ENCODE peak calls at places on chromosomes 16 and 17, in six cellular contexts. O is CD4-positive, CD25-positive, alpha-beta regulatory T cell; R is heart right ventricle; Z is foreskin fibroblast; I is tibial nerve; W is transverse colon. J is an unnamed sample.

GRCh38 chr16:6570520-6570919 is 762.1 kb upstream of the RBFOX1 start:
- DNase-seq in O (no peak), R (no peak), Z (no peak), I (no peak), W (no peak), J (no peak)

GRCh38 chr17:65973237-65973636 is 218.7 kb downstream of the CEP112 start:
- DNase-seq in O (no peak), R (no peak), Z (no peak), I (no peak), W (no peak), J (no peak)

GRCh38 chr16:26382607-26383006 is 684.1 kb upstream of the C16orf82 start:
- DNase-seq in O (no peak), R (no peak), Z (no peak), I (no peak), W (no peak), J (no peak)

GRCh38 chr17:57948555-57949420 is 6.4 kb downstream of the CUEDC1 start:
- DNase-seq in O (no peak), R (peak), Z (peak), I (no peak), W (no peak), J (no peak)

GRCh38 chr17:62703269-62703775 is 75.9 kb downstream of the MRC2 start:
- DNase-seq in O (no peak), R (no peak), Z (peak), I (no peak), W (no peak), J (no peak)

GRCh38 chr16:75288181-75288580 is 36.8 kb upstream of the BCAR1 start:
- DNase-seq in O (no peak), R (no peak), Z (peak), I (no peak), W (no peak), J (no peak)

GRCh38 chr17:13107726-13108235 is 90.0 kb upstream of the ELAC2 start:
- DNase-seq in O (no peak), R (no peak), Z (no peak), I (no peak), W (no peak), J (no peak)

GRCh38 chr16:12573300-12573699 is 230.4 kb downstream of the CPPED1 start:
- DNase-seq in O (no peak), R (no peak), Z (no peak), I (no peak), W (peak), J (no peak)

GRCh38 chr17:21280081-21280518 is 4.4 kb upstream of the MAP2K3 start:
- DNase-seq in O (peak), R (peak), Z (peak), I (peak), W (peak), J (peak)

GRCh38 chr16:23248261-23249194 is 53.6 kb upstream of the SCNN1B start:
- DNase-seq in O (no peak), R (no peak), Z (peak), I (no peak), W (no peak), J (no peak)

GRCh38 chr17:51144266-51145022 is 8.9 kb upstream of the NME1 start:
- DNase-seq in O (no peak), R (no peak), Z (no peak), I (no peak), W (no peak), J (no peak)

GRCh38 chr17:80095038-80095843 is 6.1 kb upstream of the GAA start:
- DNase-seq in O (no peak), R (no peak), Z (no peak), I (no peak), W (no peak), J (no peak)

GRCh38 chr17:43043306-43043705 is 18.3 kb downstream of the RND2 start:
- DNase-seq in O (no peak), R (no peak), Z (peak), I (no peak), W (no peak), J (no peak)

GRCh38 chr17:51355314-51356083 is 95.2 kb downstream of the UTP18 start:
- DNase-seq in O (no peak), R (no peak), Z (peak), I (no peak), W (no peak), J (no peak)

GRCh38 chr17:65531508-65532431 is 29.7 kb downstream of the AXIN2 start:
- DNase-seq in O (no peak), R (peak), Z (peak), I (peak), W (peak), J (no peak)

GRCh38 chr16:66382966-66383299 is 16.4 kb downstream of the CDH5 start:
- DNase-seq in O (no peak), R (no peak), Z (peak), I (no peak), W (no peak), J (no peak)

GRCh38 chr17:54903375-54903774 is 2.7 kb downstream of the TOM1L1 start:
- DNase-seq in O (no peak), R (peak), Z (peak), I (no peak), W (peak), J (no peak)

GRCh38 chr17:4175921-4176802 is 33.2 kb downstream of the CYB5D2 start:
- DNase-seq in O (peak), R (no peak), Z (peak), I (no peak), W (no peak), J (no peak)

GRCh38 chr16:69567031-69567680 is 1.4 kb downstream of the NFAT5 start:
- DNase-seq in O (peak), R (no peak), Z (no peak), I (no peak), W (no peak), J (no peak)

GRCh38 chr16:69078073-69078472 is 27.4 kb upstream of the HAS3 start:
- DNase-seq in O (no peak), R (no peak), Z (no peak), I (no peak), W (no peak), J (no peak)

GRCh38 chr17:30964878-30965277 is 6.0 kb upstream of the RNF135 start:
- DNase-seq in O (no peak), R (no peak), Z (peak), I (no peak), W (no peak), J (no peak)

GRCh38 chr17:57989011-57989345 is 924 bp upstream of the VEZF1 start:
- DNase-seq in O (no peak), R (no peak), Z (peak), I (no peak), W (peak), J (no peak)

GRCh38 chr16:75580-76501 is 2.2 kb upstream of the MPG start:
- DNase-seq in O (no peak), R (peak), Z (peak), I (peak), W (peak), J (no peak)

GRCh38 chr17:47693667-47694017 is 319 bp upstream of the TBKBP1 start:
- DNase-seq in O (no peak), R (no peak), Z (no peak), I (no peak), W (no peak), J (no peak)

GRCh38 chr17:57259817-57260216 is 3.5 kb downstream of the MSI2 start:
- DNase-seq in O (no peak), R (no peak), Z (no peak), I (no peak), W (no peak), J (no peak)

GRCh38 chr17:80492343-80493136 is 16.1 kb upstream of the NPTX1 start:
- DNase-seq in O (no peak), R (no peak), Z (no peak), I (no peak), W (no peak), J (no peak)

GRCh38 chr17:37391146-37391545 is 15.4 kb downstream of the C17orf78 start:
- DNase-seq in O (no peak), R (no peak), Z (peak), I (no peak), W (no peak), J (no peak)

GRCh38 chr16:70695351-70696070 is 9.7 kb upstream of the MTSS2 start:
- DNase-seq in O (no peak), R (peak), Z (peak), I (no peak), W (peak), J (no peak)

GRCh38 chr17:27276653-27277156 is 17.2 kb upstream of the WSB1 start:
- DNase-seq in O (no peak), R (no peak), Z (no peak), I (no peak), W (no peak), J (no peak)

GRCh38 chr17:80245566-80246265 is 14.9 kb upstream of the RNF213 start:
- DNase-seq in O (no peak), R (no peak), Z (no peak), I (no peak), W (no peak), J (no peak)

GRCh38 chr17:40168262-40168832 is 8.9 kb upstream of the RAPGEFL1 start:
- DNase-seq in O (peak), R (no peak), Z (peak), I (peak), W (no peak), J (no peak)

GRCh38 chr17:35448899-35449227 is 297 bp upstream of the SLFN13 start:
- DNase-seq in O (no peak), R (no peak), Z (no peak), I (no peak), W (no peak), J (no peak)

GRCh38 chr16:86546638-86547013 is 8.4 kb downstream of the MTHFSD start:
- DNase-seq in O (no peak), R (no peak), Z (no peak), I (no peak), W (no peak), J (no peak)

GRCh38 chr16:25011891-25012499 is 3.2 kb downstream of the ARHGAP17 start:
- DNase-seq in O (no peak), R (no peak), Z (peak), I (no peak), W (no peak), J (no peak)

GRCh38 chr16:25012525-25012991 is 2.6 kb downstream of the ARHGAP17 start:
- DNase-seq in O (no peak), R (no peak), Z (peak), I (peak), W (peak), J (no peak)

GRCh38 chr16:25014500-25015147 is 545 bp downstream of the ARHGAP17 start:
- DNase-seq in O (peak), R (peak), Z (peak), I (peak), W (peak), J (no peak)

GRCh38 chr16:25013049-25013448 is 2.1 kb downstream of the ARHGAP17 start:
- DNase-seq in O (no peak), R (no peak), Z (no peak), I (no peak), W (no peak), J (no peak)

DNA sequence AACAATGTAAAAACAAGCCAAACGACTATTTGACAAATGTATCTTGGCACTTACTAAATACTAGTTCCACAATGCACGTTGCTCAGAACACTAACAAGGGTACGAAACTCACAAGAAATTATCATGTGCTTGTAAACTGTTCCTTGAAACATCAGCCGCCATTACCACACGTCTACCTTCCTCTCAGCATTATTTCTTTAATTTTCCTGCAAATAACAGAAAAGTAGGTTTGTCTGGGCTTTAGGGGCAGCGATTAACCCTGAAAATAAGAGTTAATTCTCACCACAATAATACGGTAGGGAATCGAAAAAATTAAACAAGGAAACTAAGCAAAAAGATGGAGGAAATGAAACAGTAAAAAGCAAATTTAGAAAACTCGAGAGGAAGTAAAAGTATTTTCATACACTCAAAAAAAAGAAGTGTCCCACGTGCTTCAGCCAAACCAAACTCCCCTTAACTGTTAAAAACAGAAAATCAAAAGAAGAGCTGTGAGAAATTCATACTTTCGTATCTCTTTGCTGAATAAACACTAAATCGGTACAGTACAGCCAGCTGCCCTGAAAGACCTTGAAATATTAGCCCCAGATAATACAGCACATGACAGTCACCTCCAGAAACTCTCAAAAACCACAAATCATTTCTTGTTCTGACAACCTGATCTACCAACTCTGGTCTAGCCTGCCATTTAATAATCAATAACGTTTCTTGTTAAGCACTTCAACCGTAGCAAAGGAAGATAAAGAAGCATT is 1.2 kb downstream of the ARHGAP17 start:
- DNase-seq in O (peak), R (no peak), Z (no peak), I (no peak), W (no peak), J (no peak)
- H3K4me3 ChIP-seq in O (peak), R (peak), Z (peak), I (peak), W (peak), J (peak)

GRCh38 chr16:85056211-85056748 is 28.7 kb downstream of the KIAA0513 start:
- DNase-seq in O (no peak), R (no peak), Z (peak), I (no peak), W (no peak), J (no peak)
- H3K4me3 ChIP-seq in O (peak), R (no peak), Z (no peak), I (peak), W (no peak), J (peak)

GRCh38 chr17:6299275-6299674 is 135.6 kb downstream of the AIPL1 start:
- DNase-seq in O (no peak), R (no peak), Z (no peak), I (no peak), W (no peak), J (no peak)
- H3K4me3 ChIP-seq in O (no peak), R (no peak), Z (no peak), I (no peak), W (no peak), J (no peak)

DNA sequence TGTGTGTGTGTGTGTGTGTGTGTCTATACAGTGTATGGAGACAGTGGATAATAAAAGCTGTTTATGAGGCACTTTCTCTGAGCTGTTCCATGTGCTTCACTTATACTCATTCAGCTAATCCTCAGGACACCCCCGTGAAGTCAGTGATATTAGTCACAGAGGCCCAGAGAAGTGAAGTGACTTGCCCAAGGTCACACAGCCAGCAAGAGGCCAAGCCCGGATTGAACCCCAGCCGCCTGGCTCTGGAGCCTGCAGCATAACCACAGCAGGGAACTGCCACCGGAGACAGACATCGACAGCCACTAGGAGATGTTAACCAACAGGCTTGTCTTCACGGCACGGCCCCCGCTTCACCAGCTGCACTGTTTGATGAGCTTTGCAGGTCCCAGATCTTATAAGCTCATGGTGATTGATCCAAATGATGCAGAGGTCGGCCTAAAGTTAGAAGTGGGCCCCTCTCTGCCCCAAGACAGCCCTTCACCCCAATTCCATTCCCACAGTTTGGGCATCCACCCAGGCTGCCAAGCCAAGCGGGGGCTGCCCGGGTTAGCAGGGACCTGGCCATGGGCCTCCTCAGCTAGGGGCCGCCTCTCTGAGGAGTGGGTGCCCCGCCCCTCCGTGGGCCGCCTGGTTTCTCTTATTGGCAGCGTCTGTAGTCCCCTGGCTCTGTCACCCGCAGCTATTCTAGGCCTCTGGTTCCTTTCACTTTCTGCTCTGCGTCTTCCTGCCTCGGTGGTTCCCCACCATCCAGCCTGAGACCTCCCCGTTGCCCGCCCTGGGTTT is 30.9 kb downstream of the SOCS1 start:
- DNase-seq in O (peak), R (peak), Z (peak), I (no peak), W (peak), J (no peak)
- H3K4me3 ChIP-seq in O (peak), R (no peak), Z (no peak), I (no peak), W (no peak), J (no peak)

GRCh38 chr17:60139438-60140285 is 10.1 kb upstream of the CA4 start:
- DNase-seq in O (peak), R (peak), Z (peak), I (peak), W (peak), J (no peak)
- H3K4me3 ChIP-seq in O (no peak), R (no peak), Z (no peak), I (peak), W (no peak), J (peak)

DNA sequence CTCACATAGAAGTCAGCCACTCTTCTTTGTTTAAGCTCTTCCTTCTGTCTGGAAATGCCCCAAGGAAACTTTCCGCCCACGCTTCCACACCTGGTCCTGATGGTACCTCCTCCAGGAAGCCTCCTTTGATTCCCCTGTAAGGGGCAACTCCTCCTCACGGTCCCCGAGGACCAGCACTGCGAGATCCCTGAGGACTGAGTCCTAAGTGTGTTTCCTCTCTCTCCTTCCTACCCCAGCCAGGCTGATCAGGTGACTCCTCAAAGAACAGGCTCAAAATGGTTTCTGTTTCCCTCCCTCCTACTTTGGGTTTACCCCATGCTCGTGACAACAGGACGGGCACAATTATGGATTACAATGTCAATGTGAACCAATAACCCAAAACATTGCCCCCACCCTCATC is 63.0 kb upstream of the MED9 start:
- DNase-seq in O (no peak), R (no peak), Z (no peak), I (no peak), W (no peak), J (no peak)
- H3K4me3 ChIP-seq in O (no peak), R (no peak), Z (no peak), I (peak), W (no peak), J (peak)

DNA sequence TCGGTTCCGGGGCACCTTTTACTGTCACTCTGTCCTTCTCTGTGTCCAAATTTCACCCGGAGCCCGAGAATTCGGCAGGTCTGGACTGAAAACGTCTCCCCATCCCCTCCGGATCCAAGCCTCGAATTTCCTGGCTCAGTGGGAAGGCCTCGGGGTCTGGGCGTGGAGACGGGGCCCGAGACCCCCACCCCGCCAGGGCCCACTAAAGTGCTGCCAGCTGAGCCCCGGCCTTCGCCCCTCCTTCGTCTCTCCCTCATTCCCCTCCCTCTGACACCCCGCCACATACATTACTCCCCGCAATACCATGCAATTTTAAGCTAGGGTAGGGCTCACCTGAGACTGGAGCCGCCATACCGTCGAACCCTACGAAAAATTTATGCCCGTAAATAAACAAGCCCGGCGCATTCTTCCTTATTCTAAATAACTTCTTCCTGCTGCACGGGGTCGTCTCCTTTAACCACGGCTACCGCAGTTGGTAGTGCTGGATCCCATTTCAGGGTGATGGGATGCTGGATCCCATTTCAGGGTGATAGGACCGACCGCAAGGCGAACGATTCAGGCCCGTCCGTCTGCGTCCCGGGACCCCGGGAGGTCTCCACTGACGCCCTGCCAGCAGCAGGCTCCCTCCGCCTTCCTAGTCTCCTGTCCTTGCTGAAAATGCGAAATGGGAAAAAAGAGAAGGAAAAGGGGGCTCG is 4.4 kb upstream of the OR1F1 start:
- DNase-seq in O (no peak), R (no peak), Z (no peak), I (no peak), W (no peak), J (no peak)
- H3K4me3 ChIP-seq in O (no peak), R (peak), Z (peak), I (peak), W (peak), J (peak)

GRCh38 chr16:29903579-29903978 is 3.3 kb downstream of the ASPHD1 start:
- DNase-seq in O (no peak), R (no peak), Z (no peak), I (no peak), W (no peak), J (no peak)

GRCh38 chr16:29900888-29901606 is 759 bp downstream of the ASPHD1 start:
- DNase-seq in O (no peak), R (no peak), Z (peak), I (no peak), W (no peak), J (no peak)

GRCh38 chr16:29899516-29900101 is at the start of gene SEZ6L2:
- DNase-seq in O (no peak), R (peak), Z (peak), I (peak), W (peak), J (no peak)

GRCh38 chr16:29900102-29900887 is at the start of gene ASPHD1:
- DNase-seq in O (peak), R (no peak), Z (peak), I (peak), W (no peak), J (no peak)

GRCh38 chr16:29901607-29901945 is 1.3 kb downstream of the ASPHD1 start:
- DNase-seq in O (no peak), R (no peak), Z (no peak), I (no peak), W (no peak), J (no peak)
- H3K4me3 ChIP-seq in O (no peak), R (no peak), Z (no peak), I (no peak), W (no peak), J (no peak)